ENCODE peak calls at places on chromosomes 1 and 21, in six cellular contexts. X is fibroblast of pulmonary artery; T is CD4-positive, alpha-beta T cell; D is MCF 10A; H is cardiac muscle cell; Q is breast epithelium. P is an unnamed sample.

GRCh38 chr1:157724537-157725213 is 24.1 kb upstream of the FCRL3 start:
- DNase-seq in Q (no peak), H (no peak), T (no peak), X (no peak), D (no peak), P (no peak)

GRCh38 chr1:36084502-36085115 is 715 bp downstream of the TEKT2 start:
- DNase-seq in D (no peak), H (no peak), X (no peak), Q (no peak), T (no peak), P (no peak)

GRCh38 chr21:35635261-35635660 is 425.1 kb downstream of the SETD4 start:
- DNase-seq in H (no peak), Q (no peak), D (peak; percentile 67), T (no peak), X (peak; percentile 71), P (no peak)

GRCh38 chr1:236821111-236821625 is 26.1 kb downstream of the MTR start:
- DNase-seq in H (no peak), T (no peak), D (no peak), Q (no peak), X (no peak), P (no peak)

GRCh38 chr1:218588555-218589172 is 243.5 kb downstream of the TGFB2 start:
- DNase-seq in D (no peak), Q (no peak), X (no peak), T (no peak), H (no peak), P (no peak)

GRCh38 chr1:163203561-163203960 is 845 bp upstream of the RGS5 start:
- DNase-seq in T (no peak), D (no peak), X (no peak), Q (no peak), H (no peak), P (no peak)

GRCh38 chr1:45522324-45523104 is 830 bp upstream of the PRDX1 start:
- DNase-seq in D (no peak), X (no peak), H (no peak), Q (no peak), T (no peak), P (no peak)

GRCh38 chr1:201648066-201648910 is 109.4 kb downstream of the NAV1 start:
- DNase-seq in H (peak; percentile 82), Q (no peak), D (peak; percentile 44), T (no peak), X (peak; percentile 57), P (no peak)

GRCh38 chr1:68081775-68082283 is 31.4 kb upstream of the DIRAS3 start:
- DNase-seq in X (no peak), H (no peak), Q (no peak), T (no peak), D (no peak), P (no peak)

GRCh38 chr1:202662081-202662480 is 48.2 kb downstream of the SYT2 start:
- DNase-seq in T (no peak), X (no peak), D (peak; percentile 46), Q (no peak), H (no peak), P (no peak)

GRCh38 chr1:14466006-14466405 is 132.5 kb upstream of the KAZN start:
- DNase-seq in D (no peak), X (no peak), Q (no peak), T (no peak), H (no peak), P (no peak)
- TF ChIP-seq CTCF in D (no peak), X (no peak), Q (no peak), T (no peak), H (no peak), P (no peak)

DNA sequence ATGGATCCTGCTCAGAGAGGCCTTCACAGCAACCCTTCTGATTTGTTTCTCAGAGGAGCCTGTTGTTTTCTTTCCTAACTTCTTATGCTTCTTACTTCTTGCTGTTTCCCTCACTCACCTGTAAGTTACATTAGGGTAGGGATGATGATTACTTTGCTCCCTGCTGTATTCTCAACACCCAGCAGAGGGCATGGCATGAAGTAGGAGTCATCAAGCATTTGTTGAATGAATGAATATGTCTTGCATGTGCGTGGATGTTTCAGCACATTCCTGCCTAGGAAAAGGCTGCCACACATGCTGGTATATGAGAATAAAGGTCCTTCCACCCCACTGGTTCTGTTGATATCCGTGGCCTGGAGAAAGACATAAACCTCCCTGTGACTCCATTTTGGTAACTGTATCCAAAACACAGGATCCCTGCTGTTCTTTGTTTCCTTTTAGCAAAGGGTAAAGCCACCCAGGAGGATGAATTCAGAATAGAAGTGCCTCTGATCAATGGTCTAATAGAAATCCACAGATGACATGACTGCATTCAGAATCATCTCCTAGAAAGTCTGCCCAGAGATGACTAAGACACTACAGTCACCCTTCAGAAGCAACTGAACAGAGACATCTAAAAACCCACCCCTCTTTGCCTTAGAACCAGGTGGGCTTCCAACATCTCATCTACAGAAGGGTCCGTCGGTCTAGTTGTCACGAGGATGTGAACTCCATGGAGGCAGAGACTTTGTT is 168.8 kb downstream of the ZSCAN20 start:
- DNase-seq in Q (no peak), T (no peak), D (peak; percentile 45), H (peak; percentile 45), X (peak; percentile 8), P (no peak)
- TF ChIP-seq CTCF in Q (no peak), T (no peak), D (peak; percentile 43), H (peak; percentile 37), X (peak; percentile 34), P (no peak)

GRCh38 chr1:204692320-204692851 is 6.8 kb upstream of the LRRN2 start:
- DNase-seq in Q (no peak), H (no peak), X (no peak), D (peak; percentile 22), T (no peak), P (no peak)

GRCh38 chr1:204694145-204694544 is 8.6 kb upstream of the LRRN2 start:
- DNase-seq in Q (no peak), D (no peak), T (no peak), X (no peak), H (no peak), P (no peak)

GRCh38 chr1:204696606-204697005 is 11.1 kb upstream of the LRRN2 start:
- DNase-seq in D (no peak), Q (no peak), X (no peak), H (no peak), T (no peak), P (no peak)

GRCh38 chr1:204695692-204696091 is 10.2 kb upstream of the LRRN2 start:
- DNase-seq in T (no peak), D (no peak), X (no peak), H (no peak), Q (no peak), P (no peak)

GRCh38 chr1:204692852-204693356 is 7.4 kb upstream of the LRRN2 start:
- DNase-seq in D (peak; percentile 36), Q (no peak), T (no peak), H (no peak), X (no peak), P (no peak)
- TF ChIP-seq CTCF in D (no peak), Q (no peak), T (no peak), H (no peak), X (no peak), P (no peak)

DNA sequence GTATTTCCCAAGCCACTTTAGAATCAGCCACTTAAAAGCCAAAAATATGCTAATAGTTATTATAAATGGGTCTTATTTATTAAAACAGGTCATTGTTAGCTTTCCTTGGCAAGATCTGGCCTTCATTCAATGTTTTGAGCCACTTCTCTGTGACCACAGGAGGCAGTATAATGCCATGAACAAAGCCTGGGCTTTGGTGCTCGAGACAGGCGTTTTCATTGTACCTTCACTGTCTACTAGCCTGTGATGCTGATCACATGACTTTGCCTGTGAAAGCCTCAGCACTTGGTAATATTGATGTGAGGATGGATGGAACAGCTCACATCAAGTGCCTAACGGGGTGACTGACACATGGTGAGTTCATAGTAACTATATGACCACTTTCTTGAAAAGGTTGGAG is 217.0 kb downstream of the RWDD3 start:
- DNase-seq in D (peak; percentile 43), T (no peak), Q (no peak), X (no peak), H (no peak), P (no peak)
- TF ChIP-seq CTCF in D (no peak), T (no peak), Q (no peak), X (no peak), H (no peak), P (no peak)